ENCODE peak calls at places on chromosomes 4 and X, in four cellular contexts. L is cerebellar cortex; W is activated CD4-positive, alpha-beta T cell treated with anti-CD3 and anti-CD28 coated beads for 36 hours; Q is stimulated activated CD4-positive, alpha-beta T cell treated with anti-CD3 and anti-CD28 coated beads, Interleukin-1b, Interleukin-23, amount 100 ng/mL, for 4 hours. D is an unnamed sample.

GRCh38 chr4:145623831-145624230 is 4.6 kb downstream of the MMAA start:
- DNase-seq in L (no peak), Q (no peak), W (peak), D (no peak)

GRCh38 chr4:7649741-7650531 is 215.2 kb upstream of the PSAPL1 start:
- DNase-seq in Q (no peak), L (no peak), W (peak), D (no peak)

GRCh38 chr4:21507439-21507838 is 441.1 kb downstream of the KCNIP4 start:
- DNase-seq in Q (no peak), L (peak), W (no peak), D (no peak)

GRCh38 chrX:40062525-40063193 is 35.1 kb downstream of the BCOR start:
- DNase-seq in Q (no peak), W (no peak), L (no peak), D (no peak)

GRCh38 chr4:55127521-55127920 is 2.1 kb upstream of the KDR start:
- DNase-seq in Q (no peak), L (no peak), W (no peak), D (no peak)

GRCh38 chrX:23901805-23902204 is 5.9 kb downstream of the APOO start:
- DNase-seq in L (peak), Q (no peak), W (peak), D (peak)

GRCh38 chr4:40731792-40732245 is 17.9 kb upstream of the NSUN7 start:
- DNase-seq in Q (no peak), W (peak), L (peak), D (peak)

GRCh38 chrX:151697537-151697936 is 2.3 kb downstream of the PRRG3 start:
- DNase-seq in Q (no peak), L (no peak), W (no peak), D (no peak)

GRCh38 chrX:2756534-2756933 is 4.7 kb downstream of the XG start:
- DNase-seq in W (no peak), Q (no peak), L (no peak), D (no peak)

GRCh38 chrX:84182521-84182920 is 5.5 kb downstream of the RPS6KA6 start:
- DNase-seq in L (no peak), Q (no peak), W (no peak), D (no peak)

GRCh38 chrX:130330706-130331105 is 9.0 kb upstream of the SLC25A14 start:
- DNase-seq in L (peak), Q (peak), W (peak), D (peak)

GRCh38 chr4:99968330-99968729 is 18.3 kb upstream of the H2AZ1 start:
- DNase-seq in L (no peak), W (no peak), Q (no peak), D (no peak)

D was measured in GM10248.